ENCODE peak calls at places on chromosomes 12 and 14, in six cellular contexts. D is activated CD4-positive, alpha-beta T cell treated with anti-CD3 and anti-CD28 coated beads, Interleukin-2, amount 10 ng/mL, durations not matched to agents 7 days and 5 days; R is stimulated activated CD8-positive, alpha-beta memory T cell treated with anti-CD3 and anti-CD28 coated beads, Interleukin-15, amount 100 ng/mL, for 24 hours; E is C1 segment of cervical spinal cord; F is HFFc6; C is GM10248. I is an unnamed sample.

GRCh38 chr12:58530421-58531067 is 389.8 kb downstream of the LRIG3 start:
- DNase-seq in D (no peak), R (no peak), E (no peak), F (peak; percentile 51), C (no peak), I (no peak)

GRCh38 chr12:47876404-47876960 is 28.3 kb downstream of the VDR start:
- DNase-seq in D (no peak), R (no peak), E (no peak), F (peak; percentile 50), C (no peak), I (no peak)

GRCh38 chr12:6336859-6337744 is 4.8 kb downstream of the TNFRSF1A start:
- DNase-seq in D (peak; percentile 73), R (no peak), E (no peak), F (no peak), C (no peak), I (no peak)

GRCh38 chr12:42186793-42187192 is 42.1 kb upstream of the GXYLT1 start:
- DNase-seq in D (no peak), R (no peak), E (no peak), F (no peak), C (peak; percentile 15), I (no peak)

GRCh38 chr12:58633479-58633878 is 286.8 kb downstream of the LRIG3 start:
- DNase-seq in D (no peak), R (no peak), E (no peak), F (peak; percentile 57), C (no peak), I (peak; percentile 20)

GRCh38 chr12:80655751-80656150 is 51.7 kb upstream of the MYF6 start:
- DNase-seq in D (no peak), R (no peak), E (no peak), F (no peak), C (no peak), I (no peak)

GRCh38 chr14:100580316-100581227 is 6.6 kb downstream of the BEGAIN start:
- DNase-seq in D (no peak), R (no peak), E (no peak), F (no peak), C (no peak), I (no peak)

GRCh38 chr12:42124764-42125371 is 19.8 kb downstream of the GXYLT1 start:
- DNase-seq in D (no peak), R (no peak), E (no peak), F (no peak), C (no peak), I (no peak)

GRCh38 chr12:95117178-95117599 is 43.8 kb upstream of the NR2C1 start:
- DNase-seq in D (peak; percentile 79), R (no peak), E (peak; percentile 6), F (peak; percentile 77), C (peak; percentile 64), I (peak; percentile 65)

GRCh38 chr12:51405801-51406207 is 14.6 kb upstream of the GALNT6 start:
- DNase-seq in D (no peak), R (no peak), E (no peak), F (no peak), C (no peak), I (no peak)

GRCh38 chr12:110661337-110661972 is 27.5 kb downstream of the HVCN1 start:
- DNase-seq in D (peak; percentile 46), R (peak; percentile 18), E (no peak), F (no peak), C (peak; percentile 85), I (no peak)

GRCh38 chr12:107223816-107224215 is 130.5 kb upstream of the CRY1 start:
- DNase-seq in D (no peak), R (no peak), E (no peak), F (no peak), C (no peak), I (no peak)

GRCh38 chr14:103569436-103569835 is 6.7 kb downstream of the COA8 start:
- DNase-seq in D (no peak), R (no peak), E (no peak), F (no peak), C (no peak), I (no peak)

GRCh38 chr14:93132472-93133065 is 16.8 kb upstream of the ITPK1 start:
- DNase-seq in D (peak; percentile 44), R (no peak), E (peak; percentile 5), F (peak; percentile 19), C (no peak), I (peak; percentile 54)

GRCh38 chr12:46450279-46450748 is 77.7 kb upstream of the SLC38A2 start:
- DNase-seq in D (no peak), R (no peak), E (no peak), F (no peak), C (no peak), I (no peak)

GRCh38 chr14:97074860-97075259 is 277.7 kb downstream of the VRK1 start:
- DNase-seq in D (no peak), R (no peak), E (no peak), F (no peak), C (no peak), I (no peak)

GRCh38 chr14:49306152-49306751 is 279.9 kb downstream of the RPS29 start:
- DNase-seq in D (no peak), R (no peak), E (no peak), F (peak; percentile 17), C (peak; percentile 18), I (no peak)

GRCh38 chr14:23183479-23183878 is at the start of gene SLC7A8:
- DNase-seq in D (peak; percentile 17), R (no peak), E (peak; percentile 41), F (no peak), C (no peak), I (no peak)

GRCh38 chr14:78170203-78170602 is at the start of gene NRXN3:
- DNase-seq in D (no peak), R (no peak), E (no peak), F (no peak), C (no peak), I (no peak)

GRCh38 chr14:100676089-100676685 is 50.5 kb upstream of the DLK1 start:
- DNase-seq in D (no peak), R (no peak), E (no peak), F (no peak), C (no peak), I (no peak)

GRCh38 chr14:78674820-78675219 is 504.6 kb downstream of the NRXN3 start:
- DNase-seq in D (no peak), R (no peak), E (no peak), F (no peak), C (no peak), I (no peak)

GRCh38 chr12:13223176-13223806 is 26.8 kb downstream of the EMP1 start:
- DNase-seq in D (no peak), R (no peak), E (no peak), F (peak; percentile 87), C (no peak), I (peak; percentile 68)

GRCh38 chr14:77914073-77914721 is 114.3 kb downstream of the ADCK1 start:
- DNase-seq in D (no peak), R (no peak), E (no peak), F (no peak), C (no peak), I (no peak)

GRCh38 chr12:130100634-130101033 is 61.6 kb upstream of the FZD10 start:
- DNase-seq in D (no peak), R (no peak), E (no peak), F (no peak), C (no peak), I (no peak)